ENCODE peak calls at places on chromosomes 4 and X, in five cellular contexts. J, H, W, I and A are unnamed samples.

GRCh38 chrX:51759055-51759454 is 15.8 kb downstream of the GSPT2 start:
- DNase-seq in J (no peak), H (no peak), W (peak; percentile 44), I (no peak), A (no peak)

GRCh38 chr4:184275766-184276165 is 58.1 kb upstream of the ENPP6 start:
- DNase-seq in J (no peak), H (no peak), W (no peak), I (no peak), A (no peak)

GRCh38 chrX:118347131-118347530 is 1.2 kb downstream of the WDR44 start:
- DNase-seq in J (no peak), H (no peak), W (no peak), I (no peak), A (no peak)

GRCh38 chr4:112895785-112896184 is 153.7 kb upstream of the ANK2 start:
- DNase-seq in J (no peak), H (no peak), W (peak; percentile 86), I (no peak), A (no peak)

GRCh38 chr4:150960818-150961217 is 54.3 kb downstream of the LRBA start:
- DNase-seq in J (no peak), H (no peak), W (no peak), I (no peak), A (no peak)

GRCh38 chr4:3402409-3403103 is 39.2 kb upstream of the HGFAC start:
- DNase-seq in J (no peak), H (peak; percentile 82), W (no peak), I (no peak), A (no peak)

GRCh38 chr4:28287837-28288236 is 1427.2 kb downstream of the STIM2 start:
- DNase-seq in J (no peak), H (no peak), W (no peak), I (no peak), A (no peak)

GRCh38 chr4:173367285-173367684 is 3.5 kb upstream of the SAP30 start:
- DNase-seq in J (no peak), H (no peak), W (no peak), I (no peak), A (no peak)

GRCh38 chrX:154048398-154048797 is 28.7 kb upstream of the IRAK1 start:
- DNase-seq in J (no peak), H (no peak), W (no peak), I (no peak), A (no peak)

GRCh38 chr4:39062499-39062898 is 467 bp downstream of the KLHL5 start:
- DNase-seq in J (no peak), H (no peak), W (no peak), I (no peak), A (no peak)

GRCh38 chr4:170497105-170497504 is 407.3 kb upstream of the AADAT start:
- DNase-seq in J (peak; percentile 13), H (peak; percentile 57), W (peak; percentile 17), I (no peak), A (no peak)

GRCh38 chr4:19711871-19712270 is 539.8 kb upstream of the SLIT2 start:
- DNase-seq in J (no peak), H (no peak), W (no peak), I (no peak), A (no peak)

GRCh38 chr4:20603671-20604313 is 96.5 kb upstream of the PACRGL start:
- DNase-seq in J (no peak), H (no peak), W (no peak), I (no peak), A (no peak)

GRCh38 chr4:74374561-74375327 is 9.8 kb downstream of the EREG start:
- DNase-seq in J (no peak), H (no peak), W (no peak), I (no peak), A (no peak)

GRCh38 chr4:74624351-74625151 is 169.8 kb downstream of the BTC start:
- DNase-seq in J (no peak), H (no peak), W (no peak), I (no peak), A (no peak)

GRCh38 chr4:119638359-119638758 is 9.8 kb upstream of the PDE5A start:
- DNase-seq in J (no peak), H (no peak), W (no peak), I (no peak), A (no peak)

GRCh38 chr4:144645102-144645469 is 870 bp upstream of the HHIP start:
- DNase-seq in J (no peak), H (peak; percentile 77), W (peak; percentile 28), I (no peak), A (no peak)

GRCh38 chrX:132216806-132217202 is 2.4 kb downstream of the RAP2C start:
- DNase-seq in J (no peak), H (no peak), W (no peak), I (no peak), A (peak; percentile 78)

GRCh38 chrX:41381685-41382084 is 47.7 kb downstream of the DDX3X start:
- DNase-seq in J (no peak), H (no peak), W (no peak), I (no peak), A (no peak)

GRCh38 chr4:10552591-10553280 is 95.5 kb upstream of the ZNF518B start:
- DNase-seq in J (no peak), H (no peak), W (no peak), I (no peak), A (no peak)

GRCh38 chr4:46503739-46504138 is 113.8 kb upstream of the GABRA2 start:
- DNase-seq in J (no peak), H (no peak), W (no peak), I (no peak), A (no peak)

GRCh38 chr4:7904942-7905341 is 34.7 kb downstream of the AFAP1 start:
- DNase-seq in J (no peak), H (no peak), W (peak; percentile 79), I (no peak), A (no peak)

GRCh38 chrX:68834371-68835103 is 5.7 kb downstream of the EFNB1 start:
- DNase-seq in J (no peak), H (peak; percentile 72), W (no peak), I (no peak), A (no peak)

GRCh38 chr4:185540487-185541125 is 5.3 kb upstream of the PDLIM3 start:
- DNase-seq in J (no peak), H (no peak), W (no peak), I (no peak), A (no peak)